ENCODE peak calls at places on chromosomes 7 and 10, in four cellular contexts. Q is GM12878, F is H1, H is HepG2. U is an unnamed sample. For H3K27me3, the result is how much of the 10 kb centered on the place peaks cover.

GRCh38 chr10:15333909-15334649 is 37.0 kb downstream of the FAM171A1 start:
- DNase-seq in H (peak), F (no peak), Q (no peak), U (no peak)

GRCh38 chr10:12839941-12840611 is 161.4 kb downstream of the CCDC3 start:
- DNase-seq in H (no peak), Q (no peak), F (no peak), U (no peak)

GRCh38 chr10:18561861-18562551 is 89.4 kb downstream of the NSUN6 start:
- DNase-seq in H (no peak), F (no peak), Q (no peak), U (no peak)

GRCh38 chr7:30160329-30160728 is 25.5 kb downstream of the MTURN start:
- DNase-seq in F (no peak), H (no peak), Q (no peak), U (no peak)

GRCh38 chr10:114121031-114121430 is 53.0 kb downstream of the CCDC186 start:
- DNase-seq in F (no peak), Q (no peak), H (no peak), U (no peak)

GRCh38 chr10:22321156-22321711 is 335 bp downstream of the BMI1 start:
- DNase-seq in F (no peak), H (peak), Q (no peak), U (no peak)

GRCh38 chr10:124221356-124222297 is 128.2 kb upstream of the CHST15 start:
- DNase-seq in F (no peak), Q (peak), H (no peak), U (no peak)

GRCh38 chr7:139358541-139359365 is 941 bp upstream of the LUC7L2 start:
- DNase-seq in Q (no peak), F (no peak), H (no peak), U (no peak)

GRCh38 chr7:112192236-112193154 is 13.7 kb downstream of the DOCK4 start:
- DNase-seq in F (no peak), Q (no peak), H (no peak), U (no peak)

GRCh38 chr7:116988363-116988989 is 35.2 kb downstream of the ST7 start:
- DNase-seq in H (no peak), Q (no peak), F (no peak), U (no peak)

GRCh38 chr10:89085153-89085552 is 94.6 kb downstream of the FAS start:
- DNase-seq in H (no peak), Q (no peak), F (no peak), U (no peak)

GRCh38 chr10:97858001-97858439 is 8.4 kb downstream of the GOLGA7B start:
- DNase-seq in H (no peak), F (no peak), Q (no peak), U (no peak)

GRCh38 chr10:117942261-117942660 is 104.5 kb downstream of the RAB11FIP2 start:
- DNase-seq in F (no peak), H (no peak), Q (no peak), U (no peak)

GRCh38 chr7:55181774-55182173 is 163.0 kb downstream of the EGFR start:
- DNase-seq in F (no peak), Q (no peak), H (no peak), U (no peak)

GRCh38 chr10:9140373-9140772 is 1085.9 kb downstream of the GATA3 start:
- DNase-seq in F (no peak), H (no peak), Q (no peak), U (no peak)

GRCh38 chr10:125033146-125033924 is 91.4 kb downstream of the ZRANB1 start:
- DNase-seq in F (no peak), Q (no peak), H (no peak), U (no peak)

GRCh38 chr10:22429981-22430421 is 84.7 kb downstream of the SPAG6 start:
- DNase-seq in F (no peak), H (no peak), Q (no peak), U (no peak)

GRCh38 chr10:80473692-80474596 is 19.8 kb downstream of the TSPAN14 start:
- DNase-seq in H (no peak), Q (no peak), F (no peak), U (no peak)

GRCh38 chr10:95247881-95248583 is 42.8 kb downstream of the PDLIM1 start:
- DNase-seq in H (no peak), Q (no peak), F (no peak), U (no peak)

GRCh38 chr7:25456467-25457171 is 228.3 kb upstream of the NPVF start:
- DNase-seq in H (no peak), F (no peak), Q (no peak), U (no peak)

GRCh38 chr10:70418229-70418628 is 14.3 kb downstream of the EIF4EBP2 start:
- DNase-seq in F (no peak), Q (no peak), H (no peak), U (no peak)

GRCh38 chr7:17802056-17802455 is 138.2 kb downstream of the SNX13 start:
- DNase-seq in F (no peak), H (no peak), Q (no peak), U (no peak)

GRCh38 chr10:120479506-120479905 is 22.5 kb downstream of the PLPP4 start:
- DNase-seq in Q (no peak), F (no peak), H (no peak), U (no peak)

GRCh38 chr7:135584362-135585353 is 26.9 kb downstream of the NUP205 start:
- DNase-seq in H (no peak), Q (no peak), F (no peak), U (no peak)

GRCh38 chr7:152859781-152860191 is 100.2 kb downstream of the ACTR3B start:
- DNase-seq in F (peak), H (peak), Q (no peak), U (peak)

GRCh38 chr10:99700649-99701048 is 31.3 kb downstream of the COX15 start:
- DNase-seq in H (no peak), F (no peak), Q (no peak), U (no peak)

GRCh38 chr7:79400221-79400620 is 53.2 kb downstream of the MAGI2 start:
- DNase-seq in F (no peak), Q (no peak), H (no peak), U (no peak)

GRCh38 chr7:133235212-133235883 is 17.5 kb upstream of the EXOC4 start:
- DNase-seq in F (no peak), Q (no peak), H (no peak), U (no peak)

GRCh38 chr7:130963349-130963748 is 229.3 kb upstream of the KLF14 start:
- DNase-seq in Q (no peak), F (no peak), H (no peak), U (no peak)

GRCh38 chr10:13771992-13772391 is 185.2 kb downstream of the PRPF18 start:
- DNase-seq in H (no peak), F (no peak), Q (no peak), U (no peak)

GRCh38 chr7:129188372-129188891 is at the start of gene SMO:
- DNase-seq in Q (no peak), F (peak), H (peak), U (peak)

GRCh38 chr7:98797150-98797549 is 72.7 kb downstream of the TMEM130 start:
- DNase-seq in F (no peak), Q (no peak), H (no peak), U (no peak)

GRCh38 chr7:129193892-129194291 is 5.5 kb downstream of the SMO start:
- DNase-seq in H (no peak), F (no peak), Q (no peak), U (no peak)

GRCh38 chr7:147081117-147081516 is 964.5 kb downstream of the CNTNAP2 start:
- DNase-seq in H (no peak), Q (no peak), F (no peak), U (no peak)

GRCh38 chr10:110548002-110548401 is 19.5 kb upstream of the SMC3 start:
- DNase-seq in Q (no peak), F (no peak), H (no peak), U (no peak)

GRCh38 chr10:110546077-110546476 is 21.4 kb upstream of the SMC3 start:
- DNase-seq in F (no peak), Q (no peak), H (no peak), U (no peak)

GRCh38 chr10:110549211-110549610 is 18.3 kb upstream of the SMC3 start:
- DNase-seq in F (no peak), H (no peak), Q (no peak), U (no peak)

GRCh38 chr10:110546499-110547105 is 20.9 kb upstream of the SMC3 start:
- DNase-seq in H (no peak), Q (no peak), F (no peak), U (no peak)

GRCh38 chr10:110547139-110547761 is 20.2 kb upstream of the SMC3 start:
- DNase-seq in Q (no peak), H (peak), F (no peak), U (no peak)
- TF ChIP-seq ZNF274 in Q (no peak), H (no peak), F (no peak), U (no peak)

GRCh38 chr10:132859084-132859855 is 73.3 kb upstream of the NKX6-2 start:
- DNase-seq in H (no peak), F (no peak), Q (no peak), U (no peak)

GRCh38 chr10:132860527-132860926 is 74.6 kb upstream of the NKX6-2 start:
- DNase-seq in Q (no peak), H (no peak), F (no peak), U (no peak)

GRCh38 chr10:132861884-132862461 is 76.0 kb upstream of the NKX6-2 start:
- DNase-seq in F (no peak), H (no peak), Q (no peak), U (no peak)

GRCh38 chr10:132862485-132863420 is 76.8 kb upstream of the NKX6-2 start:
- DNase-seq in H (no peak), Q (no peak), F (no peak), U (no peak)

DNA sequence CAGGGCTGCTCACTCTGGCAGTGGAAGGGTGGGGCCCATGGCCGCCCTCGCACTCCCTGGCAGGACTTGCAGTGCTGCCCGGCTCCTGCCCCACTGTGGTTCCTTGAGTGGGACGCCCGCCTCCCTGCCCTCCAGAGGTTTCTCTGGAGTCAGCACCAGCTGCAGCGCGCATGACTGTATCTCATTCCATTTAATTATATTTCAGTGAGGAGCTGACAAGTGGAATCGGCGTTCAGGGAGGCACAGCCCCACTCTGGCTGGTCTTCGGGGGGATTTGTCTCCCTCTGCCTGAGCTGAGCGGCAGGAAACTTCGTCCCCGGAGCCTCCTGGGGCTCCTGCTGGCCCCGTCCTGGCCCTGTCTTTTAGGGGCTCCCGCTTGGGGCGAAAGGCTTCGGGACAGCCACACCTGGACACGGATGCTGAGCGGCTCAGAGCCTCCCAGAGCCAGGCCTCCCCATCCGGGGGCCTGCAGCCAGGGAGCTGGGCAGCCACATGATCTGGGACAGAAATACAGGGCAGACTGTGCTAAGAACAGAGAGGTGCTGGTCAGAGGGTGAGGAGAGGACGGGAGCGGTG is 75.3 kb upstream of the NKX6-2 start:
- DNase-seq in F (no peak), H (no peak), Q (no peak), U (no peak)
- H3K27me3 ChIP-seq in F (under half), H (under half), Q (under half), U (under half)

GRCh38 chr7:156203923-156204322 is 391.7 kb upstream of the SHH start:
- DNase-seq in Q (no peak), F (no peak), H (no peak), U (no peak)
- TF ChIP-seq SUZ12 in Q (no peak), F (no peak), H (no peak), U (no peak)

GRCh38 chr7:101060992-101061391 is 24.3 kb upstream of the TRIM56 start:
- DNase-seq in F (no peak), Q (no peak), H (no peak), U (no peak)

GRCh38 chr7:101059620-101059942 is 25.7 kb upstream of the TRIM56 start:
- DNase-seq in Q (no peak), H (no peak), F (no peak), U (no peak)

DNA sequence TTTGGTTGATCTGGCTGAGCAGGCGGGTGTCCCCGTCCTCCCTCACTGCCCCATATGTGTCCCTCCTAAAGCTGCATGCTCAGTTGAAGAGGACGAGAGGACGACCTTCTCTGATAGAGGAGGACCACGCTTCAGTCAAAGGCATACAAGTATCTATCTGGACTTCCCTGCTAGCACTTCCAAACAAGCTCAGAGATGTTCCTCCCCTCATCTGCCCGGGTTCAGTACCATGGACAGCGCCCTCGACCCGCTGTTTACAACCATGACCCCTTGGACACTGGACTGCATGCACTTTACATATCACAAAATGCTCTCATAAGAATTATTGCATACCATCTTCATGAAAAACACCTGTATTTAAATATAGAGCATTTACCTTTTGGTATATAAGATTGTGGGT is 26.9 kb upstream of the TRIM56 start:
- DNase-seq in Q (no peak), F (no peak), H (peak), U (peak)
- TF ChIP-seq ZNF274 in Q (no peak), F (no peak), H (no peak), U (no peak)

DNA sequence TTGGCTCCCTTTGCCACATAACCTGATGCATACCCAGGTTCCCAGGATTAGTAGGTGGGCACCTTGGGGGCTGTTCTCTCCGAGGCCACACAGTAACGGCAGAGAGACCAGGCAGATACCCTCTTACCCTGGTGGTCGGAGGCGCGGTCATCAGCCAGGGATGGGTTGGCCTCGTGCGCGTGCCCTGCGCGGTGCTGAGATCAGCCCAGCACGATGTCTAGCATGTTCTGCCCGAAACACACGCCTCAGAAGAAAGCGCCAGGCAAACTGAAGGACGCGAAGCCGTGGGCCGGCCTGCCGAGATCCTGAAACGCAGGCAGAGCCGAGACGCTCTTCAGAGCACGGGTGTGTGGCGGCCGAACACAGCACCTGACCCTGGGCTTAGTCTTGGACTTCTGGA is 34.7 kb upstream of the CFAP46 start:
- DNase-seq in Q (no peak), F (no peak), H (no peak), U (no peak)
- H3K27me3 ChIP-seq in Q (under half), F (under half), H (under half), U (under half)

GRCh38 chr7:42269161-42269560 is 32.2 kb upstream of the GLI3 start:
- DNase-seq in Q (no peak), H (no peak), F (no peak), U (no peak)
- TF ChIP-seq SUZ12 in Q (no peak), H (no peak), F (no peak), U (no peak)

GRCh38 chr7:43844662-43845061 is 24.7 kb downstream of the MRPS24 start:
- DNase-seq in F (no peak), H (no peak), Q (no peak), U (no peak)
- TF ChIP-seq ZNF274 in F (no peak), H (no peak), Q (no peak), U (no peak)

GRCh38 chr10:4069491-4069890 is 284.5 kb upstream of the KLF6 start:
- DNase-seq in Q (no peak), H (no peak), F (no peak), U (no peak)

GRCh38 chr10:4070171-4070570 is 285.2 kb upstream of the KLF6 start:
- DNase-seq in Q (no peak), F (no peak), H (no peak), U (no peak)

GRCh38 chr10:4073912-4074311 is 288.9 kb upstream of the KLF6 start:
- DNase-seq in H (no peak), Q (no peak), F (no peak), U (no peak)

GRCh38 chr10:4068255-4069028 is 283.4 kb upstream of the KLF6 start:
- DNase-seq in H (no peak), F (no peak), Q (no peak), U (no peak)

GRCh38 chr10:4070921-4071320 is 285.9 kb upstream of the KLF6 start:
- DNase-seq in F (no peak), H (no peak), Q (no peak), U (no peak)
- H3K27me3 ChIP-seq in F (under half), H (under half), Q (under half), U (under half)

DNA sequence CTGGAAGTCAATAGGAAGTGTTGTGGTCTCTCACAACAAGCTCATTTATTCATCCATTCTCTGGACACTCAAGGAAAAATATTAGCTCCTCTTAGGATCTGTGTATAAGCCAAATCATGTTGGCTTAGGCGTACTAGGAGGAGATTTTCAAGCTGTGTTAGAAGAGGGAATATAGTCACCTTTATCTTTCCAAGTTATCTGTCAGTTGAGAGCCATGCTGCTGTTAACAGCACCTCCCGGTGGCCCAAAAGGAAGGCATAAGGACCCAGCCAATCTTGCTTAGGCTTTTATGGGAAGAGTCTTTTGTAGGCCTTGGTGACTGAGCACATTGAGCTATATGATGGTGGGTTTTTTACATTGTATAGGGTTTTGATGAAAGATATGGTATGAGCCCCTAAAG is 220.0 kb downstream of the LRMDA start:
- DNase-seq in F (peak), H (peak), Q (no peak), U (peak)
- TF ChIP-seq SUZ12 in F (no peak), H (no peak), Q (no peak), U (no peak)